ENCODE peak calls at places on chromosomes 5 and 9, in nine cellular contexts. One of them, this sample, is unnamed.

GRCh38 chr9:134546231-134546731 is 95.3 kb upstream of the COL5A1 start:
- DNase-seq in stimulated activated CD4-positive, alpha-beta T cell treated with anti-CD3 and anti-CD28 coated beads, TNF-alpha, amount 100 ng/mL, for 4 hours: no peak
- DNase-seq in RWPE1: no peak
- DNase-seq in cardiac fibroblast: peak; percentile 60
- DNase-seq in activated gamma-delta T cell treated with Interleukin-2 at 50 U/mL for 16 hours: no peak
- DNase-seq in Caki2: no peak
- DNase-seq in pancreas: no peak
- DNase-seq in transverse colon: no peak
- DNase-seq in GM23248: peak; percentile 75
- DNase-seq in this sample: no peak

GRCh38 chr5:157624144-157624543 is 28.1 kb downstream of the SOX30 start:
- DNase-seq in stimulated activated CD4-positive, alpha-beta T cell treated with anti-CD3 and anti-CD28 coated beads, TNF-alpha, amount 100 ng/mL, for 4 hours: no peak
- DNase-seq in RWPE1: no peak
- DNase-seq in cardiac fibroblast: no peak
- DNase-seq in activated gamma-delta T cell treated with Interleukin-2 at 50 U/mL for 16 hours: no peak
- DNase-seq in Caki2: no peak
- DNase-seq in pancreas: no peak
- DNase-seq in transverse colon: no peak
- DNase-seq in GM23248: no peak
- DNase-seq in this sample: no peak

GRCh38 chr5:146877783-146878470 is 630 bp downstream of the PPP2R2B start:
- DNase-seq in stimulated activated CD4-positive, alpha-beta T cell treated with anti-CD3 and anti-CD28 coated beads, TNF-alpha, amount 100 ng/mL, for 4 hours: no peak
- DNase-seq in RWPE1: peak; percentile 38
- DNase-seq in cardiac fibroblast: no peak
- DNase-seq in activated gamma-delta T cell treated with Interleukin-2 at 50 U/mL for 16 hours: peak; percentile 24
- DNase-seq in Caki2: peak; percentile 24
- DNase-seq in pancreas: no peak
- DNase-seq in transverse colon: no peak
- DNase-seq in GM23248: peak; percentile 43
- DNase-seq in this sample: peak; percentile 16

GRCh38 chr5:56615750-56616149 is 199.6 kb upstream of the MAP3K1 start:
- DNase-seq in stimulated activated CD4-positive, alpha-beta T cell treated with anti-CD3 and anti-CD28 coated beads, TNF-alpha, amount 100 ng/mL, for 4 hours: no peak
- DNase-seq in RWPE1: no peak
- DNase-seq in cardiac fibroblast: peak; percentile 35
- DNase-seq in activated gamma-delta T cell treated with Interleukin-2 at 50 U/mL for 16 hours: no peak
- DNase-seq in Caki2: no peak
- DNase-seq in pancreas: no peak
- DNase-seq in transverse colon: no peak
- DNase-seq in GM23248: no peak
- DNase-seq in this sample: no peak

GRCh38 chr5:156534086-156534485 is 207.1 kb downstream of the SGCD start:
- DNase-seq in stimulated activated CD4-positive, alpha-beta T cell treated with anti-CD3 and anti-CD28 coated beads, TNF-alpha, amount 100 ng/mL, for 4 hours: no peak
- DNase-seq in RWPE1: no peak
- DNase-seq in cardiac fibroblast: no peak
- DNase-seq in activated gamma-delta T cell treated with Interleukin-2 at 50 U/mL for 16 hours: no peak
- DNase-seq in Caki2: no peak
- DNase-seq in pancreas: no peak
- DNase-seq in transverse colon: no peak
- DNase-seq in GM23248: peak; percentile 61
- DNase-seq in this sample: no peak

GRCh38 chr5:179371681-179372675 is 26.7 kb upstream of the ADAMTS2 start:
- DNase-seq in stimulated activated CD4-positive, alpha-beta T cell treated with anti-CD3 and anti-CD28 coated beads, TNF-alpha, amount 100 ng/mL, for 4 hours: no peak
- DNase-seq in RWPE1: no peak
- DNase-seq in cardiac fibroblast: no peak
- DNase-seq in activated gamma-delta T cell treated with Interleukin-2 at 50 U/mL for 16 hours: no peak
- DNase-seq in Caki2: no peak
- DNase-seq in pancreas: peak; percentile 29
- DNase-seq in transverse colon: no peak
- DNase-seq in GM23248: no peak
- DNase-seq in this sample: no peak

GRCh38 chr5:108278285-108279240 is 103.3 kb downstream of the FBXL17 start:
- DNase-seq in stimulated activated CD4-positive, alpha-beta T cell treated with anti-CD3 and anti-CD28 coated beads, TNF-alpha, amount 100 ng/mL, for 4 hours: no peak
- DNase-seq in RWPE1: no peak
- DNase-seq in cardiac fibroblast: no peak
- DNase-seq in activated gamma-delta T cell treated with Interleukin-2 at 50 U/mL for 16 hours: no peak
- DNase-seq in Caki2: no peak
- DNase-seq in pancreas: no peak
- DNase-seq in transverse colon: no peak
- DNase-seq in GM23248: no peak
- DNase-seq in this sample: peak; percentile 4

GRCh38 chr5:69136296-69136695 is 30.7 kb upstream of the CCNB1 start:
- DNase-seq in stimulated activated CD4-positive, alpha-beta T cell treated with anti-CD3 and anti-CD28 coated beads, TNF-alpha, amount 100 ng/mL, for 4 hours: no peak
- DNase-seq in RWPE1: no peak
- DNase-seq in cardiac fibroblast: peak; percentile 28
- DNase-seq in activated gamma-delta T cell treated with Interleukin-2 at 50 U/mL for 16 hours: no peak
- DNase-seq in Caki2: no peak
- DNase-seq in pancreas: no peak
- DNase-seq in transverse colon: no peak
- DNase-seq in GM23248: no peak
- DNase-seq in this sample: no peak

GRCh38 chr5:169696621-169697517 is 59.8 kb downstream of the DOCK2 start:
- DNase-seq in stimulated activated CD4-positive, alpha-beta T cell treated with anti-CD3 and anti-CD28 coated beads, TNF-alpha, amount 100 ng/mL, for 4 hours: no peak
- DNase-seq in RWPE1: peak; percentile 28
- DNase-seq in cardiac fibroblast: peak; percentile 58
- DNase-seq in activated gamma-delta T cell treated with Interleukin-2 at 50 U/mL for 16 hours: no peak
- DNase-seq in Caki2: no peak
- DNase-seq in pancreas: no peak
- DNase-seq in transverse colon: no peak
- DNase-seq in GM23248: peak; percentile 79
- DNase-seq in this sample: no peak

GRCh38 chr5:7397005-7397546 is 1.1 kb downstream of the ADCY2 start:
- DNase-seq in stimulated activated CD4-positive, alpha-beta T cell treated with anti-CD3 and anti-CD28 coated beads, TNF-alpha, amount 100 ng/mL, for 4 hours: no peak
- DNase-seq in RWPE1: no peak
- DNase-seq in cardiac fibroblast: no peak
- DNase-seq in activated gamma-delta T cell treated with Interleukin-2 at 50 U/mL for 16 hours: no peak
- DNase-seq in Caki2: peak; percentile 7
- DNase-seq in pancreas: no peak
- DNase-seq in transverse colon: no peak
- DNase-seq in GM23248: peak; percentile 16
- DNase-seq in this sample: no peak

GRCh38 chr5:34627794-34628193 is 28.3 kb upstream of the RAI14 start:
- DNase-seq in stimulated activated CD4-positive, alpha-beta T cell treated with anti-CD3 and anti-CD28 coated beads, TNF-alpha, amount 100 ng/mL, for 4 hours: no peak
- DNase-seq in RWPE1: no peak
- DNase-seq in cardiac fibroblast: peak; percentile 69
- DNase-seq in activated gamma-delta T cell treated with Interleukin-2 at 50 U/mL for 16 hours: no peak
- DNase-seq in Caki2: no peak
- DNase-seq in pancreas: no peak
- DNase-seq in transverse colon: no peak
- DNase-seq in GM23248: peak; percentile 76
- DNase-seq in this sample: peak; percentile 6

GRCh38 chr5:113122053-113122452 is 145.5 kb downstream of the DCP2 start:
- DNase-seq in stimulated activated CD4-positive, alpha-beta T cell treated with anti-CD3 and anti-CD28 coated beads, TNF-alpha, amount 100 ng/mL, for 4 hours: no peak
- DNase-seq in RWPE1: peak; percentile 84
- DNase-seq in cardiac fibroblast: peak; percentile 89
- DNase-seq in activated gamma-delta T cell treated with Interleukin-2 at 50 U/mL for 16 hours: no peak
- DNase-seq in Caki2: no peak
- DNase-seq in pancreas: no peak
- DNase-seq in transverse colon: no peak
- DNase-seq in GM23248: peak; percentile 94
- DNase-seq in this sample: peak; percentile 93

GRCh38 chr5:4977421-4977820 is 162.7 kb upstream of the ADAMTS16 start:
- DNase-seq in stimulated activated CD4-positive, alpha-beta T cell treated with anti-CD3 and anti-CD28 coated beads, TNF-alpha, amount 100 ng/mL, for 4 hours: no peak
- DNase-seq in RWPE1: no peak
- DNase-seq in cardiac fibroblast: no peak
- DNase-seq in activated gamma-delta T cell treated with Interleukin-2 at 50 U/mL for 16 hours: no peak
- DNase-seq in Caki2: no peak
- DNase-seq in pancreas: no peak
- DNase-seq in transverse colon: no peak
- DNase-seq in GM23248: peak; percentile 30
- DNase-seq in this sample: no peak

GRCh38 chr5:172059661-172060100 is 53.2 kb upstream of the FBXW11 start:
- DNase-seq in stimulated activated CD4-positive, alpha-beta T cell treated with anti-CD3 and anti-CD28 coated beads, TNF-alpha, amount 100 ng/mL, for 4 hours: no peak
- DNase-seq in RWPE1: peak; percentile 48
- DNase-seq in cardiac fibroblast: peak; percentile 35
- DNase-seq in activated gamma-delta T cell treated with Interleukin-2 at 50 U/mL for 16 hours: no peak
- DNase-seq in Caki2: peak; percentile 34
- DNase-seq in pancreas: no peak
- DNase-seq in transverse colon: no peak
- DNase-seq in GM23248: peak; percentile 43
- DNase-seq in this sample: peak; percentile 24

GRCh38 chr9:30250872-30251271 is 2133.6 kb upstream of the ACO1 start:
- DNase-seq in stimulated activated CD4-positive, alpha-beta T cell treated with anti-CD3 and anti-CD28 coated beads, TNF-alpha, amount 100 ng/mL, for 4 hours: no peak
- DNase-seq in RWPE1: no peak
- DNase-seq in cardiac fibroblast: no peak
- DNase-seq in activated gamma-delta T cell treated with Interleukin-2 at 50 U/mL for 16 hours: no peak
- DNase-seq in Caki2: no peak
- DNase-seq in pancreas: no peak
- DNase-seq in transverse colon: no peak
- DNase-seq in GM23248: no peak
- DNase-seq in this sample: no peak

GRCh38 chr5:138470322-138471285 is 5.3 kb downstream of the EGR1 start:
- DNase-seq in stimulated activated CD4-positive, alpha-beta T cell treated with anti-CD3 and anti-CD28 coated beads, TNF-alpha, amount 100 ng/mL, for 4 hours: no peak
- DNase-seq in RWPE1: peak; percentile 79
- DNase-seq in cardiac fibroblast: no peak
- DNase-seq in activated gamma-delta T cell treated with Interleukin-2 at 50 U/mL for 16 hours: no peak
- DNase-seq in Caki2: no peak
- DNase-seq in pancreas: no peak
- DNase-seq in transverse colon: peak; percentile 31
- DNase-seq in GM23248: peak; percentile 43
- DNase-seq in this sample: peak; percentile 89

GRCh38 chr9:25350011-25350410 is 328.2 kb downstream of the TUSC1 start:
- DNase-seq in stimulated activated CD4-positive, alpha-beta T cell treated with anti-CD3 and anti-CD28 coated beads, TNF-alpha, amount 100 ng/mL, for 4 hours: no peak
- DNase-seq in RWPE1: no peak
- DNase-seq in cardiac fibroblast: no peak
- DNase-seq in activated gamma-delta T cell treated with Interleukin-2 at 50 U/mL for 16 hours: no peak
- DNase-seq in Caki2: no peak
- DNase-seq in pancreas: no peak
- DNase-seq in transverse colon: no peak
- DNase-seq in GM23248: peak; percentile 0
- DNase-seq in this sample: peak; percentile 0

GRCh38 chr9:112894031-112894430 is 3.4 kb upstream of the SLC46A2 start:
- DNase-seq in stimulated activated CD4-positive, alpha-beta T cell treated with anti-CD3 and anti-CD28 coated beads, TNF-alpha, amount 100 ng/mL, for 4 hours: no peak
- DNase-seq in RWPE1: peak; percentile 38
- DNase-seq in cardiac fibroblast: peak; percentile 34
- DNase-seq in activated gamma-delta T cell treated with Interleukin-2 at 50 U/mL for 16 hours: no peak
- DNase-seq in Caki2: no peak
- DNase-seq in pancreas: no peak
- DNase-seq in transverse colon: no peak
- DNase-seq in GM23248: peak; percentile 60
- DNase-seq in this sample: peak; percentile 73

GRCh38 chr5:39132792-39133191 is 58.6 kb upstream of the RICTOR start:
- DNase-seq in stimulated activated CD4-positive, alpha-beta T cell treated with anti-CD3 and anti-CD28 coated beads, TNF-alpha, amount 100 ng/mL, for 4 hours: no peak
- DNase-seq in RWPE1: no peak
- DNase-seq in cardiac fibroblast: no peak
- DNase-seq in activated gamma-delta T cell treated with Interleukin-2 at 50 U/mL for 16 hours: no peak
- DNase-seq in Caki2: no peak
- DNase-seq in pancreas: no peak
- DNase-seq in transverse colon: no peak
- DNase-seq in GM23248: no peak
- DNase-seq in this sample: no peak